ENCODE peak calls at places on chromosomes 3 and 15, in eight cellular contexts. E is suprapubic skin; O is left cardiac atrium; W is activated T-helper 1 cell treated with anti-CD3 and anti-CD28 coated beads, Interleukin-2, amount 50 U/mL, for 16 hours; T is DMS153; R is NCI-H82; C is right atrium auricular region; G is LoVo. J is an unnamed sample.

GRCh38 chr3:14804835-14805780 is 13.7 kb upstream of the FGD5 start:
- DNase-seq in G (no peak), O (no peak), T (no peak), W (no peak), R (no peak), C (no peak), E (no peak), J (peak; percentile 86)

GRCh38 chr3:188542196-188542595 is 388.2 kb downstream of the LPP start:
- DNase-seq in C (no peak), R (no peak), E (no peak), T (peak; percentile 61), W (no peak), G (no peak), O (no peak), J (no peak)

GRCh38 chr15:96497951-96498350 is 167.5 kb downstream of the NR2F2 start:
- DNase-seq in W (no peak), T (no peak), R (no peak), O (no peak), G (no peak), C (no peak), E (no peak), J (no peak)

GRCh38 chr15:82186161-82186560 is 76.4 kb downstream of the EFL1 start:
- DNase-seq in W (no peak), G (no peak), O (no peak), R (no peak), C (no peak), T (no peak), E (no peak), J (no peak)

GRCh38 chr15:66921319-66921718 is 144.1 kb upstream of the SMAD3 start:
- DNase-seq in R (no peak), W (no peak), E (no peak), C (no peak), T (no peak), G (no peak), O (no peak), J (peak; percentile 73)

GRCh38 chr15:78868366-78868765 is 4.3 kb upstream of the MORF4L1 start:
- DNase-seq in G (no peak), R (no peak), E (no peak), O (no peak), C (no peak), W (no peak), T (no peak), J (no peak)

GRCh38 chr3:124453221-124453620 is 277.0 kb upstream of the UMPS start:
- DNase-seq in G (no peak), R (peak; percentile 37), C (no peak), E (no peak), W (no peak), T (no peak), O (no peak), J (no peak)

GRCh38 chr3:191774485-191774884 is 313.5 kb downstream of the PYDC2 start:
- DNase-seq in G (peak; percentile 69), T (no peak), W (no peak), O (no peak), R (no peak), E (no peak), C (no peak), J (no peak)

GRCh38 chr15:85500060-85500708 is 119.8 kb downstream of the AKAP13 start:
- DNase-seq in O (no peak), C (no peak), E (no peak), T (no peak), G (no peak), W (no peak), R (no peak), J (no peak)

GRCh38 chr3:100030914-100031313 is 83.4 kb downstream of the FILIP1L start:
- DNase-seq in R (no peak), G (no peak), O (no peak), T (no peak), E (no peak), W (no peak), C (no peak), J (no peak)

GRCh38 chr3:126678691-126679317 is 23.9 kb upstream of the TXNRD3 start:
- DNase-seq in O (no peak), G (no peak), E (no peak), W (no peak), R (peak; percentile 35), T (peak; percentile 17), C (peak; percentile 56), J (peak; percentile 61)